ENCODE peak calls at places on chromosome 22, in nine cellular contexts. P, F, R, L, C, M, D, T and S are unnamed samples.

GRCh38 chr22:30754971-30755759 is 60.5 kb downstream of the OSBP2 start:
- DNase-seq in P (peak), F (peak), R (no peak), L (peak), C (no peak), M (peak), D (peak), T (peak), S (peak)

GRCh38 chr22:18024276-18024939 is at the start of gene MICAL3:
- DNase-seq in P (peak), F (peak), R (peak), L (peak), C (peak), M (peak), D (peak), T (peak), S (peak)

GRCh38 chr22:27730649-27731433 is 70.7 kb downstream of the MN1 start:
- DNase-seq in P (no peak), F (no peak), R (no peak), L (no peak), C (no peak), M (no peak), D (no peak), T (no peak), S (no peak)

GRCh38 chr22:33051960-33052839 is 6.0 kb downstream of the SYN3 start:
- DNase-seq in P (peak), F (no peak), R (no peak), L (no peak), C (no peak), M (no peak), D (no peak), T (no peak), S (no peak)

GRCh38 chr22:38034278-38034882 is 22.8 kb upstream of the PICK1 start:
- DNase-seq in P (peak), F (peak), R (peak), L (no peak), C (no peak), M (peak), D (peak), T (peak), S (peak)

GRCh38 chr22:30434775-30435315 is 9.3 kb downstream of the MTFP1 start:
- DNase-seq in P (no peak), F (no peak), R (no peak), L (no peak), C (peak), M (no peak), D (no peak), T (no peak), S (no peak)

GRCh38 chr22:26486394-26486793 is 2.7 kb downstream of the SRRD start:
- DNase-seq in P (no peak), F (no peak), R (no peak), L (no peak), C (no peak), M (no peak), D (no peak), T (no peak), S (no peak)

GRCh38 chr22:41603873-41604332 is 14.3 kb upstream of the PMM1 start:
- DNase-seq in P (no peak), F (peak), R (no peak), L (no peak), C (no peak), M (no peak), D (no peak), T (no peak), S (no peak)

GRCh38 chr22:21697021-21697771 is 31.4 kb downstream of the PPIL2 start:
- DNase-seq in P (no peak), F (no peak), R (no peak), L (no peak), C (no peak), M (no peak), D (no peak), T (no peak), S (no peak)

GRCh38 chr22:26362471-26362870 is 66.6 kb upstream of the ASPHD2 start:
- DNase-seq in P (no peak), F (no peak), R (no peak), L (no peak), C (no peak), M (no peak), D (no peak), T (peak), S (no peak)

GRCh38 chr22:32050678-32051515 is 7.8 kb downstream of the SLC5A1 start:
- DNase-seq in P (peak), F (peak), R (no peak), L (peak), C (no peak), M (peak), D (no peak), T (peak), S (peak)

GRCh38 chr22:35863432-35863831 is 145.8 kb downstream of the APOL5 start:
- DNase-seq in P (no peak), F (no peak), R (no peak), L (no peak), C (no peak), M (no peak), D (no peak), T (no peak), S (no peak)

GRCh38 chr22:17772963-17773605 is 1.2 kb downstream of the BID start:
- DNase-seq in P (no peak), F (no peak), R (no peak), L (no peak), C (no peak), M (peak), D (no peak), T (peak), S (no peak)

GRCh38 chr22:27133951-27134664 is 476.7 kb downstream of the MIAT start:
- DNase-seq in P (peak), F (peak), R (peak), L (peak), C (no peak), M (no peak), D (no peak), T (peak), S (peak)

GRCh38 chr22:19738664-19739447 is 15.5 kb downstream of the GP1BB start:
- DNase-seq in P (no peak), F (no peak), R (no peak), L (no peak), C (no peak), M (no peak), D (no peak), T (no peak), S (no peak)

GRCh38 chr22:19741053-19741452 is 17.7 kb downstream of the GP1BB start:
- DNase-seq in P (no peak), F (no peak), R (no peak), L (no peak), C (no peak), M (no peak), D (no peak), T (no peak), S (no peak)

GRCh38 chr22:19740586-19740985 is 17.2 kb downstream of the GP1BB start:
- DNase-seq in P (no peak), F (no peak), R (no peak), L (no peak), C (no peak), M (no peak), D (no peak), T (no peak), S (no peak)

GRCh38 chr22:19739448-19739895 is 16.1 kb downstream of the GP1BB start:
- DNase-seq in P (no peak), F (no peak), R (no peak), L (no peak), C (no peak), M (no peak), D (no peak), T (no peak), S (no peak)

GRCh38 chr22:19739911-19740449 is 16.6 kb downstream of the GP1BB start:
- DNase-seq in P (no peak), F (no peak), R (no peak), L (no peak), C (no peak), M (no peak), D (no peak), T (no peak), S (no peak)
- TF ChIP-seq CTCF in P (no peak), F (no peak), R (no peak), L (no peak), C (no peak), M (no peak), D (no peak), T (no peak), S (no peak)

GRCh38 chr22:49689255-49689770 is 138.4 kb downstream of the BRD1 start:
- DNase-seq in P (no peak), F (no peak), R (peak), L (no peak), C (no peak), M (no peak), D (no peak), T (no peak), S (no peak)
- TF ChIP-seq CTCF in P (no peak), F (no peak), R (no peak), L (no peak), C (no peak), M (no peak), D (no peak), T (no peak), S (no peak)

DNA sequence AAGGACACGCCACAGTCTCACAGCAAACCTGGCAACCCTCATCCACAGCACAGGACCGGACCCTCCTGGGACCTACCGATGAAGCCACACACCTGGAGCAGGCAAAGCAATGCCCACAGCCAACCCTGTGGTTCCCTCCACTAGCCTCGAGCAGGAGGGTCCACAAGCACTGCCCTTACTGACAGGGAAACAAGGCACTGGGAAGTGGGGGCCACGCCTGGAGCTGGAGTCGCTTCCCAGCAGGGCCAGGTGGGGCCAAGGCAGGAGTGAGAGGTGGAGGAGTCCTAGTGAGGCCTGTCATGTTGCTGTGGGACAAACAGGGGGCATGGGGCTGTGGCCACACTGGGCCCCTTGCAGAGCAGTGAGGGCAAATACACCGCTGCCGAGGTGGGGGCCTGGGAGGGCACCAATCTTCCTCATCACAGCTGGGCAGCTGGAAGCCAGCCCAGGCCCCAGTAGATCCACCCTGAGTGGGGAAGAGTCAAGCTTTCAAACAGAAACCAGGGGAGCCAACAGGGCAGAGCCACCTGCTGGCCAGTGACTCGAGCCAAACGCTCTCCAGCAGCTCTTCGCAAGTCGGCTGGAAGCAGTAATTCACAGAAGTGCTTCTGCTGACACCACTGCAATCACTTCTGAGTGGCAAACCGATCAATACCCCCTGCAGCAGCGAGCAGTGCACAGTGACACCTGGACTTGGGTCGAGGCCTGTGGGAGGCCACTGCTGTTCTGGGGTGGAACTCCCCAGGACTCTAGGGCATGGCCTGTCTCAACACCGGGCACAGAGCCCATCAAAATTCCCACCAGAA is 13.7 kb downstream of the SULT4A1 start:
- DNase-seq in P (peak), F (no peak), R (peak), L (no peak), C (peak), M (peak), D (no peak), T (peak), S (peak)
- TF ChIP-seq CTCF in P (peak), F (no peak), R (no peak), L (no peak), C (peak), M (peak), D (no peak), T (peak), S (peak)

GRCh38 chr22:19753996-19754700 is 6.4 kb upstream of the TBX1 start:
- DNase-seq in P (no peak), F (no peak), R (no peak), L (no peak), C (no peak), M (no peak), D (no peak), T (no peak), S (no peak)

GRCh38 chr22:19751497-19752245 is 8.9 kb upstream of the TBX1 start:
- DNase-seq in P (no peak), F (no peak), R (no peak), L (no peak), C (no peak), M (no peak), D (no peak), T (no peak), S (no peak)

GRCh38 chr22:19754701-19755144 is 5.9 kb upstream of the TBX1 start:
- DNase-seq in P (no peak), F (no peak), R (no peak), L (no peak), C (no peak), M (no peak), D (no peak), T (no peak), S (no peak)

GRCh38 chr22:19755145-19755710 is 5.3 kb upstream of the TBX1 start:
- DNase-seq in P (no peak), F (no peak), R (no peak), L (no peak), C (no peak), M (no peak), D (no peak), T (no peak), S (no peak)

GRCh38 chr22:19753090-19753842 is 7.3 kb upstream of the TBX1 start:
- DNase-seq in P (no peak), F (no peak), R (no peak), L (no peak), C (no peak), M (no peak), D (no peak), T (no peak), S (no peak)
- TF ChIP-seq CTCF in P (no peak), F (no peak), R (no peak), L (no peak), C (peak), M (no peak), D (no peak), T (no peak), S (peak)

DNA sequence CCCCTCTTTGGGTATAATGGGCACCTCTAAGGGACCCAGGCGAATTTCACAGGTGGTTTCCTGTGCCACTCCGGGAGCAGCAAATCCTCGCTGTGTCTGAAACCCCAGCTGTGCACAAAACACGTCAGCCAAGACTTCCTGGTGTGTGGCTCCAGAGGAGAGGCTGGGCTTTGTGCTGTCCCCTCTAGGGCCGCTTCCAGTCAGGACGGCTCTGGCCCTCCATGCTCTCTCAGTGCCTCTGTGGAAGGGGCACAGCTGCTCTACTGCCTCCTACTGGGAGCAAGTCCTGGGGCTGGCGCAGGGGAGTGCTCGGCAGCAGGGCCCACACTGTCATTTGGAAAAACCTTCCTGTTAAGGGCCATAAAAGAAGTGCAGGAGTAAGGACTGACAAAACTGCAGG is 23.7 kb upstream of the ARFGAP3 start:
- DNase-seq in P (no peak), F (no peak), R (no peak), L (no peak), C (no peak), M (peak), D (no peak), T (no peak), S (no peak)
- TF ChIP-seq CTCF in P (peak), F (peak), R (no peak), L (no peak), C (peak), M (no peak), D (no peak), T (no peak), S (no peak)

DNA sequence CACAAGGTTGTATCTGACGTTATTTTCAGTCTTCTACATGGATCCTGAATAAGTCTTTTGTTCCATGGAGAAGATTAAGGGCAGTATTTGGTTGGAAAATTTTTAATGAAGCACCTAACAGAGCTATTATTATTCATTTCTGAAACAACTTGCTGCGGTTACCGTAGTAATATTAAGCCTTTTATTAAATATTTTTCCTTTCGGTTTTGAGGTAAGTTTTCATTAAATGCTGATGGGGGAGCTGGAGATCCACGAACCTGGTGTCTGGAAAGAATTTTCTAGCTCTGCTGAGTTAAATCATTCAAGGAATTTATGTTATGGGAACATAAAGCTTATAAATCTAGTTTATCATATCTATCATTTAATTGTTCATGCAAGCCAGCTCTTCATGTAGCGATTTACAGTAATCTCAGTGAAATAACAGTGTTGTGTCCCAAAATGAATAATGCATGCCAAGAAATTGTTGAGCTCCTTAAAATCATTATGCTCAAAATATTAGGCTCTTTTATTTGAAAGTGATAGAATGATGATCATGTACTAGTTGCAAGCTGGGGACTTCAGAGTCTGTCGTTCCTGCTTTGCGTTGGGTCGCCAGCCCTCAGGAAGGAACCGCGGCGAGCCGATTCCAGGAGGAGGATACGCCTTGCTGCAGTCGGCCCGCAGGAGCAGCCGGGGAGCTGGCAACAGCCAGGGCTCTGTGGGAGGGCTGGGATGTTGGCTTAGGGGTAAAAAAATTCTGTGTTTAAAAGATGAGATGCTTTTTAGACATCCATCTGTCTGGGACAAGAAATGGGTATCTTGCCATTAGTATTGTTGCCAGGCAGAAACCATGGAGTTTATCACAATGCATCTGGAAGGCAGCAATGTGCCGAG is 83.1 kb downstream of the TBC1D22A start:
- DNase-seq in P (peak), F (no peak), R (no peak), L (no peak), C (no peak), M (no peak), D (peak), T (peak), S (peak)
- TF ChIP-seq CTCF in P (peak), F (no peak), R (peak), L (peak), C (peak), M (peak), D (peak), T (peak), S (peak)

DNA sequence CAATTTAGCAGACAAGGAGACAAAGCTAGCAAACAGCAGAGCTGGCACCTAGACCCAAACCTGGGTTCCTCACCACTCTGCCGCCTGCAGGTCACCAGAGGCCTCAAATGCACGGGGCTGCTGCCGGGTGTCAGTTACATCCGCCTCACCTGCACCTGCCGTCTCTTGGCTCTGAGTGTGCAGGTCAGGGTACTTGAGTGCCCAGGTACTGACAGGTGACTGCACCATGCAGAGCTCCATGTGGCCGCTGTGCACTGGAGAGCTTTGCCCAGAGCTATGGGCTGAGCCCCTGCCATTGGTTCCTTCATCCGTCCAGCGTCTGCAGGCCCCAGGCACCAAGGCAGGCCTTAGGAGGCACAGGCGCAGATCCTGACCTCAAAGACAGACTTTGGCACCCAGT is 35.0 kb downstream of the PDGFB start:
- DNase-seq in P (no peak), F (no peak), R (peak), L (no peak), C (peak), M (peak), D (no peak), T (no peak), S (no peak)
- TF ChIP-seq CTCF in P (no peak), F (no peak), R (no peak), L (no peak), C (no peak), M (no peak), D (no peak), T (no peak), S (no peak)

GRCh38 chr22:44807915-44808690 is 55.7 kb downstream of the ARHGAP8 start:
- DNase-seq in P (no peak), F (no peak), R (no peak), L (no peak), C (no peak), M (no peak), D (no peak), T (no peak), S (no peak)
- TF ChIP-seq CTCF in P (peak), F (peak), R (no peak), L (no peak), C (peak), M (no peak), D (no peak), T (peak), S (no peak)

GRCh38 chr22:23575601-23576000 is 4.5 kb downstream of the IGLL1 start:
- DNase-seq in P (no peak), F (no peak), R (no peak), L (no peak), C (peak), M (no peak), D (no peak), T (no peak), S (no peak)

GRCh38 chr22:23574371-23574811 is 5.7 kb downstream of the IGLL1 start:
- DNase-seq in P (no peak), F (peak), R (no peak), L (no peak), C (peak), M (no peak), D (no peak), T (no peak), S (no peak)

GRCh38 chr22:23578306-23578705 is 1.8 kb downstream of the IGLL1 start:
- DNase-seq in P (no peak), F (no peak), R (no peak), L (no peak), C (no peak), M (no peak), D (no peak), T (no peak), S (no peak)

GRCh38 chr22:23576681-23577080 is 3.4 kb downstream of the IGLL1 start:
- DNase-seq in P (no peak), F (no peak), R (no peak), L (no peak), C (no peak), M (no peak), D (no peak), T (no peak), S (no peak)

DNA sequence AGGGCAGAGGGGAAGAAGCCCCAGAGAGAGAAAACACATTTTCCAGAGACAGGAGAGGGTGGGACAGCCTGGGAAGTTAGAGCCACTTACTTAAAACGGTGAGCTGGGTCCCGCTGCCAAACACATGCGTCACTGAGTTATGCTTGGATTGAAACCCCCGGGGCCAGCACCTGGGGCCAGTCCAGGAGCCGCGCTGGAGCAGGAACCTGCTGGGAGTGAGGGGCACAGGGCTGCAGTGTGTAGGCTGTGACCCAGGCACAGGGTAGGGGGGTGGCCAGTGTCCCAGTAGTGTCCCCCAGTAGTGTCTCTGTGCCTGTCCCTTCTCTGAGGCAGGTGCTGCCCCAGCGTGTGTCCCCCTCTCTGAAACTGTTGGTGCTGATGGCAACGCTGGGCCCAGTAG is 5.2 kb downstream of the IGLL1 start:
- DNase-seq in P (no peak), F (no peak), R (no peak), L (no peak), C (peak), M (no peak), D (no peak), T (no peak), S (no peak)
- TF ChIP-seq CTCF in P (no peak), F (no peak), R (no peak), L (no peak), C (no peak), M (no peak), D (no peak), T (no peak), S (no peak)